ENCODE peak calls at places on chromosomes 13 and 19, in six cellular contexts. W, L, D, K, S and V are unnamed samples.

GRCh38 chr19:19324059-19324755 is 3.6 kb downstream of the MAU2 start:
- DNase-seq in W (no peak), L (no peak), D (no peak), K (no peak), S (no peak), V (no peak)

GRCh38 chr13:50712882-50713281 is 130.6 kb downstream of the DLEU7 start:
- DNase-seq in W (no peak), L (no peak), D (no peak), K (no peak), S (no peak), V (no peak)

GRCh38 chr19:38210458-38210987 is 13.5 kb downstream of the DPF1 start:
- DNase-seq in W (no peak), L (no peak), D (no peak), K (no peak), S (peak), V (no peak)

GRCh38 chr19:53577968-53578367 is 40.0 kb downstream of the ZNF331 start:
- DNase-seq in W (no peak), L (no peak), D (no peak), K (no peak), S (no peak), V (no peak)

GRCh38 chr19:41363753-41364545 is at the start of gene B9D2:
- DNase-seq in W (peak), L (peak), D (peak), K (peak), S (peak), V (peak)

GRCh38 chr19:2970201-2970838 is 7.0 kb upstream of the TLE6 start:
- DNase-seq in W (no peak), L (no peak), D (peak), K (no peak), S (no peak), V (no peak)

GRCh38 chr13:32790731-32791130 is 204.5 kb downstream of the PDS5B start:
- DNase-seq in W (peak), L (no peak), D (peak), K (no peak), S (no peak), V (no peak)

GRCh38 chr13:108214511-108215383 is 589 bp downstream of the LIG4 start:
- DNase-seq in W (no peak), L (no peak), D (no peak), K (no peak), S (no peak), V (no peak)

GRCh38 chr13:22432690-22433089 is 748.1 kb upstream of the SGCG start:
- DNase-seq in W (no peak), L (no peak), D (no peak), K (no peak), S (no peak), V (no peak)

GRCh38 chr19:40603071-40603718 is 2.0 kb downstream of the LTBP4 start:
- DNase-seq in W (peak), L (no peak), D (peak), K (no peak), S (no peak), V (no peak)

GRCh38 chr13:74290324-74290773 is 156.1 kb upstream of the KLF12 start:
- DNase-seq in W (no peak), L (no peak), D (peak), K (no peak), S (peak), V (no peak)

GRCh38 chr13:31166591-31166990 is 4.9 kb upstream of the HSPH1 start:
- DNase-seq in W (no peak), L (no peak), D (peak), K (no peak), S (no peak), V (no peak)

GRCh38 chr13:74406439-74406838 is 272.2 kb upstream of the KLF12 start:
- DNase-seq in W (no peak), L (no peak), D (no peak), K (no peak), S (no peak), V (no peak)

GRCh38 chr13:36000028-36000427 is 131.2 kb downstream of the DCLK1 start:
- DNase-seq in W (no peak), L (no peak), D (no peak), K (no peak), S (no peak), V (no peak)

GRCh38 chr13:19601749-19602725 is 31.4 kb upstream of the MPHOSPH8 start:
- DNase-seq in W (peak), L (peak), D (peak), K (peak), S (peak), V (no peak)

GRCh38 chr13:34747507-34747906 is 194.6 kb upstream of the NBEA start:
- DNase-seq in W (no peak), L (no peak), D (no peak), K (no peak), S (no peak), V (no peak)

GRCh38 chr19:30492581-30492980 is 120.4 kb downstream of the ZNF536 start:
- DNase-seq in W (no peak), L (no peak), D (no peak), K (peak), S (no peak), V (no peak)

GRCh38 chr19:41994521-41994971 is 516 bp upstream of the ATP1A3 start:
- DNase-seq in W (no peak), L (no peak), D (no peak), K (no peak), S (no peak), V (no peak)

GRCh38 chr13:21355304-21355703 is 103.8 kb downstream of the ZDHHC20 start:
- DNase-seq in W (no peak), L (no peak), D (no peak), K (no peak), S (no peak), V (no peak)

GRCh38 chr13:75415720-75416119 is 66.2 kb downstream of the TBC1D4 start:
- DNase-seq in W (no peak), L (no peak), D (no peak), K (no peak), S (no peak), V (no peak)

GRCh38 chr13:53343345-53343744 is 314.7 kb downstream of the OLFM4 start:
- DNase-seq in W (no peak), L (no peak), D (no peak), K (peak), S (no peak), V (no peak)

GRCh38 chr13:49411353-49411752 is 32.5 kb downstream of the CAB39L start:
- DNase-seq in W (no peak), L (no peak), D (no peak), K (no peak), S (no peak), V (no peak)

GRCh38 chr19:18097217-18097992 is at the start of gene MAST3:
- DNase-seq in W (peak), L (peak), D (peak), K (no peak), S (peak), V (peak)

GRCh38 chr13:99974939-99975561 is 3.5 kb upstream of the ZIC5 start:
- DNase-seq in W (no peak), L (peak), D (no peak), K (no peak), S (no peak), V (no peak)

GRCh38 chr13:46622918-46623256 is 69.9 kb downstream of the LRCH1 start:
- DNase-seq in W (no peak), L (no peak), D (no peak), K (no peak), S (peak), V (no peak)

GRCh38 chr19:39341720-39342604 is at the start of gene SAMD4B:
- DNase-seq in W (peak), L (peak), D (peak), K (peak), S (peak), V (peak)

GRCh38 chr13:93180376-93180966 is 46.1 kb upstream of the GPC6 start:
- DNase-seq in W (no peak), L (no peak), D (no peak), K (no peak), S (no peak), V (no peak)

GRCh38 chr19:58396691-58397532 is 1.5 kb downstream of the RNF225 start:
- DNase-seq in W (no peak), L (no peak), D (no peak), K (no peak), S (no peak), V (no peak)

GRCh38 chr13:51923983-51924539 is 62.3 kb downstream of the CCDC70 start:
- DNase-seq in W (peak), L (peak), D (peak), K (no peak), S (no peak), V (no peak)

GRCh38 chr19:38266070-38266469 is 1.7 kb downstream of the SPINT2 start:
- DNase-seq in W (no peak), L (no peak), D (no peak), K (no peak), S (no peak), V (no peak)

GRCh38 chr13:103282571-103283450 is 216.6 kb upstream of the SLC10A2 start:
- DNase-seq in W (no peak), L (no peak), D (peak), K (no peak), S (no peak), V (no peak)

GRCh38 chr13:57634829-57635165 is 3.3 kb downstream of the PCDH17 start:
- DNase-seq in W (no peak), L (no peak), D (no peak), K (no peak), S (no peak), V (no peak)

GRCh38 chr13:73602295-73602694 is 531.9 kb downstream of the KLF12 start:
- DNase-seq in W (peak), L (no peak), D (no peak), K (no peak), S (no peak), V (no peak)

GRCh38 chr19:15640294-15640903 is at the start of gene CYP4F3:
- DNase-seq in W (peak), L (peak), D (peak), K (no peak), S (peak), V (peak)

GRCh38 chr13:110336681-110337080 is 29.6 kb downstream of the COL4A2 start:
- DNase-seq in W (no peak), L (no peak), D (no peak), K (no peak), S (no peak), V (no peak)
- H3K27ac ChIP-seq in W (no peak), L (peak), D (no peak), K (no peak), S (peak), V (peak)

GRCh38 chr19:7522072-7522922 is at the start of gene MCOLN1:
- DNase-seq in W (peak), L (peak), D (peak), K (no peak), S (peak), V (peak)
- TF ChIP-seq EP300 in W (peak), L (no peak), D (no peak), K (peak), S (no peak), V (peak)

GRCh38 chr19:50790898-50791562 is 815 bp downstream of the ACP4 start:
- DNase-seq in W (no peak), L (no peak), D (no peak), K (no peak), S (no peak), V (no peak)
- TF ChIP-seq POLR2A in W (no peak), L (no peak), D (no peak), K (peak), S (no peak), V (no peak)

DNA sequence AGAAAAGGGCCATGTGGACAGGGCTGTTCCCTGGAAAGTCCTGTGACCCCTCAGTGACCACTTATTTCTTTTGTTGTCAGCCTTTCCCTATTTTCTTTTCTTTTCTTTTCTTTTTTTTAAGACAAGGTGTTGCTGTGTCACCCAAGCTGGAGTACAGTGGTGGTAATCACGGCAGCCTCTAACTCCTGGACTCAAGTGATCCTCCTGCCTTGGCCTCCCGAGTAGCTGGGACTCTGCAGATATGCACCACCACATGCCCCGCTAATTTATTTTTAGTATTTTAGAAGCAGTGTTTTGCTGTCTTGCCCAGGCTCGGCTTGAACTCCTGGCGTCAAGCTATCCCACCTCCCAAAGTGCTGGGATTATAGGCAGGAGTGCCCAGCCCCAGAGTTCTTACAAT is 1.1 kb upstream of the GPI start:
- DNase-seq in W (no peak), L (no peak), D (no peak), K (no peak), S (no peak), V (no peak)
- H3K27ac ChIP-seq in W (peak), L (no peak), D (peak), K (no peak), S (no peak), V (no peak)

GRCh38 chr13:41059896-41060722 is 1.2 kb upstream of the WBP4 start:
- DNase-seq in W (peak), L (peak), D (peak), K (peak), S (peak), V (peak)
- TF ChIP-seq EP300 in W (no peak), L (no peak), D (no peak), K (peak), S (peak), V (peak)

GRCh38 chr19:8489591-8490394 is 12.6 kb downstream of the PRAM1 start:
- DNase-seq in W (no peak), L (no peak), D (no peak), K (no peak), S (no peak), V (no peak)
- TF ChIP-seq POLR2A in W (peak), L (no peak), D (no peak), K (no peak), S (no peak), V (no peak)

GRCh38 chr19:940591-941291 is 14.9 kb downstream of the ARID3A start:
- DNase-seq in W (no peak), L (peak), D (peak), K (no peak), S (peak), V (peak)
- H3K27ac ChIP-seq in W (no peak), L (peak), D (peak), K (no peak), S (peak), V (peak)

GRCh38 chr19:55673889-55674288 is 1.1 kb upstream of the EPN1 start:
- DNase-seq in W (peak), L (no peak), D (no peak), K (no peak), S (no peak), V (no peak)

GRCh38 chr19:55674459-55674840 is 576 bp upstream of the EPN1 start:
- DNase-seq in W (no peak), L (no peak), D (no peak), K (no peak), S (no peak), V (no peak)

GRCh38 chr19:55675661-55676354 is 782 bp downstream of the EPN1 start:
- DNase-seq in W (no peak), L (no peak), D (no peak), K (no peak), S (no peak), V (no peak)

GRCh38 chr19:55676384-55676783 is 1.4 kb downstream of the EPN1 start:
- DNase-seq in W (peak), L (peak), D (no peak), K (no peak), S (no peak), V (no peak)

GRCh38 chr19:55674841-55675660 is at the start of gene EPN1:
- DNase-seq in W (peak), L (peak), D (peak), K (peak), S (peak), V (peak)
- TF ChIP-seq EP300 in W (peak), L (no peak), D (no peak), K (no peak), S (no peak), V (peak)

GRCh38 chr19:48878219-48879024 is 6.2 kb downstream of the PPP1R15A start:
- DNase-seq in W (peak), L (peak), D (peak), K (no peak), S (no peak), V (no peak)
- TF ChIP-seq POLR2A in W (peak), L (no peak), D (no peak), K (no peak), S (no peak), V (no peak)

GRCh38 chr13:101116826-101117225 is 299.5 kb downstream of the NALCN start:
- DNase-seq in W (no peak), L (no peak), D (no peak), K (no peak), S (no peak), V (no peak)

GRCh38 chr13:101116381-101116780 is 299.9 kb downstream of the NALCN start:
- DNase-seq in W (no peak), L (no peak), D (no peak), K (no peak), S (no peak), V (no peak)

GRCh38 chr13:101109005-101109404 is 307.3 kb downstream of the NALCN start:
- DNase-seq in W (no peak), L (no peak), D (no peak), K (no peak), S (no peak), V (no peak)

GRCh38 chr13:101115762-101116161 is 300.5 kb downstream of the NALCN start:
- DNase-seq in W (no peak), L (no peak), D (peak), K (no peak), S (no peak), V (no peak)

DNA sequence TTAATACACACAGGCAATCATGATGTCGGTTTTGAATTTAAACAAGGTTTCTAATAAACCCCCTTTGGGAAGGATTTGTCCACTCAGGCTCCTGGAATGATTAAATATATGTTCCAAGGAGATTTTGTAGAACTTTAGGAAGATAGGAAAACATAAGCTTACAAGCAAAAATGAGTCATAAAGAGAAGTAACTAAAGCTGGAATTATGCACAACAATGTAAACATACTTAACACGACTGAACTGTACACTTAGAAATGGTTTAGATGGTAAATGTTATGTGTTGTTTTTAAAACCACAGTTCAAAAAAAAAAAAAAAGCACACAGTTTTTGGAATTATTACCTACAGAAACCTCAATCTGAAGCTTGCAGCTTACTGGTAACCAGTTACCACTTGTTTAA is 304.4 kb downstream of the NALCN start:
- DNase-seq in W (no peak), L (no peak), D (no peak), K (no peak), S (no peak), V (no peak)
- H3K27ac ChIP-seq in W (no peak), L (no peak), D (no peak), K (no peak), S (no peak), V (no peak)